ENCODE peak calls at places on chromosomes 11 and 22, in seven cellular contexts. H is mammary epithelial cell, R is stomach, T is psoas muscle, Z is brain microvascular endothelial cell, O is body of pancreas, M is RWPE1. G is an unnamed sample.

GRCh38 chr11:102974552-102975280 is 19.2 kb upstream of the MMP13 start:
- DNase-seq in R (peak; percentile 53), T (no peak), H (peak; percentile 88), Z (peak; percentile 86), O (no peak), M (peak; percentile 60), G (no peak)

GRCh38 chr11:34960277-34960676 is 43.9 kb downstream of the PDHX start:
- DNase-seq in H (no peak), T (no peak), M (no peak), Z (no peak), O (no peak), R (no peak), G (no peak)

GRCh38 chr11:11148104-11148509 is 204.9 kb downstream of the CSNK2A3 start:
- DNase-seq in R (no peak), M (peak; percentile 27), T (peak; percentile 83), O (peak; percentile 76), Z (peak; percentile 83), H (peak; percentile 65), G (peak; percentile 74)

GRCh38 chr11:4181780-4182721 is 87.5 kb downstream of the RRM1 start:
- DNase-seq in R (peak; percentile 82), M (peak; percentile 50), O (peak; percentile 77), T (no peak), H (peak; percentile 44), Z (peak; percentile 49), G (peak; percentile 45)

GRCh38 chr11:79313513-79313912 is 127.3 kb downstream of the TENM4 start:
- DNase-seq in H (no peak), R (no peak), O (no peak), Z (no peak), M (no peak), T (no peak), G (no peak)

GRCh38 chr11:17743808-17744119 is 9.2 kb downstream of the KCNC1 start:
- DNase-seq in M (peak; percentile 34), O (no peak), H (no peak), R (no peak), Z (no peak), T (no peak), G (no peak)

GRCh38 chr11:35619754-35620640 is 1.7 kb downstream of the FJX1 start:
- DNase-seq in T (peak; percentile 24), M (peak; percentile 34), O (peak; percentile 15), H (no peak), Z (peak; percentile 49), R (no peak), G (no peak)

GRCh38 chr11:124970925-124971324 is 16.9 kb downstream of the CCDC15 start:
- DNase-seq in O (no peak), M (peak; percentile 57), Z (peak; percentile 6), T (no peak), H (peak; percentile 46), R (no peak), G (no peak)

GRCh38 chr11:92286718-92287117 is 62.1 kb downstream of the FAT3 start:
- DNase-seq in M (no peak), H (no peak), T (no peak), O (no peak), R (no peak), Z (no peak), G (no peak)

GRCh38 chr11:9741260-9741659 is 77.4 kb downstream of the SWAP70 start:
- DNase-seq in H (no peak), O (no peak), M (no peak), T (no peak), Z (no peak), R (no peak), G (peak; percentile 74)

GRCh38 chr22:23398701-23399366 is 181.3 kb downstream of the IGLL1 start:
- DNase-seq in O (no peak), M (no peak), T (no peak), Z (no peak), H (no peak), R (no peak), G (no peak)

DNA sequence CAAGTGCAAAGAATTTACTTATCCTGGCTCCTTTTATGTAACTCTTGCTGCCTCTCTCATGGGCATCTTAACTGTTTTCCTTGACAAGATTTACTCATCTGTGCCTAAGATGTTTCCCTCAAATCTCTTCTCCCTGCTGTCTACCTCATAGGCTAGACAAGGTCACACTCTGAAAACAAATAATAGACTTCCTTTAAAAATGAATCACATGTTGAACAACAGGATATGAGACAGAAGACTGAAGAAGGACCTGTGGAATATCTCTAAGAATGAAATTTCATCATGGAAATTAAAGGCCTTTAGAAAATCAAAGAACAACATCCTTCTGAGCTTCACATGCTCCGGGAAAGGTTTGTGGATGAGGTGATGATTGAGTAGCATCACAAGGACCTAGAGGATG is 6.0 kb upstream of the SCGB2A2 start:
- DNase-seq in T (no peak), M (no peak), Z (no peak), R (no peak), O (no peak), H (no peak), G (no peak)
- H3K27ac ChIP-seq in T (no peak overlapping the region), M (no peak overlapping the region), Z (no peak overlapping the region), R (no peak overlapping the region), O (no peak overlapping the region), H (no peak overlapping the region), G (no peak overlapping the region)

DNA sequence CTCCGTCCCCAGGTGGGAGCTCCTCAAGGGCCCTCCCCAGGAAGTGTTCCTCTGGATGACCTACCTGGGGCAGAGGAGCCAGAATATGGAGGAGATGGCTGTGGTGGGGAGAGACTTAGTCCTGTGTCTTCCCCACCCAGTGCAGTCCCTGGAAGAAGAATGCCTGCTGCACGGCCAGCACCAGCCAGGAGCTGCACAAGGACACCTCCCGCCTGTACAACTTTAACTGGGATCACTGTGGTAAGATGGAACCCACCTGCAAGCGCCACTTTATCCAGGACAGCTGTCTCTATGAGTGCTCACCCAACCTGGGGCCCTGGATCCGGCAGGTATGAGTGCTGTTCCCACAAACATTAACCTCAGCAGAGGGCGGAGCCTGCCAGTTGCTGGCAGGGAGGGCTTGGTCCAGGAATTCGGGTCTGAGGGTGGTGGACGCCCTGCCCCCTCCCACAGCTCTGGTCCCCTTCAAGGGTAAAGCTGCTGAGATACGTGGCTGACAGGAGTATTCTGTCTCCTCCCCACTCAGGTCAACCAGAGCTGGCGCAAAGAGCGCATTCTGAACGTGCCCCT is 3.4 kb downstream of the FOLR3 start:
- DNase-seq in T (no peak), Z (no peak), M (no peak), H (no peak), O (no peak), R (no peak), G (no peak)
- H3K27ac ChIP-seq in T (no peak overlapping the region), Z (no peak overlapping the region), M (peak overlapping the region; percentile 83), H (no peak overlapping the region), O (no peak overlapping the region), R (no peak overlapping the region), G (no peak overlapping the region)

GRCh38 chr22:24553597-24554315 is 1.2 kb downstream of the GUCD1 start:
- DNase-seq in Z (peak; percentile 7), T (peak; percentile 35), H (peak; percentile 16), M (peak; percentile 8), R (peak; percentile 62), O (peak; percentile 20), G (no peak)
- H3K27ac ChIP-seq in Z (peak overlapping the region; percentile 85), T (peak overlapping the region; percentile 95), H (peak overlapping the region; percentile 74), M (peak overlapping the region; percentile 94), R (peak overlapping the region; percentile 98), O (peak overlapping the region; percentile 99), G (peak overlapping the region; percentile 97)

DNA sequence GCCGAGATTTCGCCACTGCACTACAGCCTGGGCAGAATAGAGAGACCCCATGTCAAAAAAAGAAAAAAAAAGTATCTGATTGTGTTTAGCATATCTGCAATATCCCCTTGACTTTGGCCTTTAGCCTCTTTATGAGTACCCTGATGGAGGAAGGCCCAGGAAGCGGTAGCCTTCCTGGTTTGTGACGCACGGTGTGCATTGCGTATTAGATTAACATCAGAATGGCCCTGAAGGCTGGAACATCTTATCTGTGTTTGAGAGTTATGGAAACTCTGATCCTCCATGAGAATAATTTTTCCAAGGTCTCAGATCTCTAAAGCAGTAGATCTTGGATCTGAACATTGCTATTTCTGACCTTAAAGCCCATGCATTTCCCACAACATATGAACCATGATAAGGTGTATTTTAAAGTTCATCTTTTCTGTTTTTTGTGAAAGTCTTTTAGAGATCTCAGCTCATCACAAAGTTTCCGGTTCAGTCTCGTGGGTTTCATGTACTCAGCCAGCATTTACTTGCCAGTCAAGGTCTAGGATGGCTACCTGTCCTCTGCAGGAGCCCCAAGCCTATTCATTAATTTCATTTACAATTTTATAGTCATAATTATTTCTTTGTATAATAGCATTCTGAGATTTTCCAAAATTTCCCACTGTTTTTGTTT is 663 bp upstream of the FDX1 start:
- DNase-seq in H (no peak), M (no peak), O (no peak), R (no peak), Z (no peak), T (no peak), G (no peak)
- H3K27ac ChIP-seq in H (no peak overlapping the region), M (peak overlapping the region; percentile 85), O (peak overlapping the region; percentile 93), R (peak overlapping the region; percentile 94), Z (no peak overlapping the region), T (peak overlapping the region; percentile 92), G (no peak overlapping the region)

GRCh38 chr22:44941176-44941575 is 68.6 kb downstream of the PHF21B start:
- DNase-seq in T (no peak), M (no peak), H (no peak), Z (no peak), R (no peak), O (no peak), G (no peak)

GRCh38 chr22:44937216-44937615 is 72.6 kb downstream of the PHF21B start:
- DNase-seq in O (no peak), T (no peak), H (no peak), R (no peak), Z (no peak), M (no peak), G (no peak)

GRCh38 chr22:44938886-44939285 is 70.9 kb downstream of the PHF21B start:
- DNase-seq in Z (no peak), O (no peak), T (no peak), R (no peak), H (no peak), M (no peak), G (no peak)

GRCh38 chr22:44940121-44940520 is 69.7 kb downstream of the PHF21B start:
- DNase-seq in M (no peak), O (no peak), R (no peak), T (no peak), Z (no peak), H (no peak), G (no peak)

DNA sequence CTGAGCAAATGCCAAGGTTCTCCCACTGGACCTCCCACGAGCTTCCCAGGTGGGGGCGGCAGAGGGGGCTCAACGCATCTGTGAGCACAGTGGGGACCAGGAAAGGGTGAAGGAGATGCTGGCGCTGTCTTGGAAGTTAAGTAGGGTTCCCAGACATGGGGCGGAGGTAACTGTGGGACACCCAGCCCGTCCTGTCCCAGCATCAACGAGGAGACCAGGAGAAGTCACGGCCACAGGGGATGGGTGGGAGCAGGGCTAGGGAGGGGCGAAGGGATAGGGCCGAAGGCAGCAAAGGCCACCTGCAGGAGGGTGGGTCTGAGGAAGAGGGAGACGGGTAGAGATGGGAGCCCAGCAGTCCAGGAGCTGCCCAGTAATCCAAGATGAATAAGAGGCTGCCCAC is 70.4 kb downstream of the PHF21B start:
- DNase-seq in R (no peak), M (no peak), Z (no peak), T (no peak), H (no peak), O (no peak), G (no peak)
- H3K27ac ChIP-seq in R (no peak overlapping the region), M (no peak overlapping the region), Z (no peak overlapping the region), T (no peak overlapping the region), H (no peak overlapping the region), O (no peak overlapping the region), G (no peak overlapping the region)